ENCODE peak calls at places on chromosomes 11 and 22, in nine cellular contexts. P is GM23248, E is heart left ventricle, R is lower lobe of right lung, Y is psoas muscle, K is tibial nerve, J is hepatocyte, A is stomach, B is prostate gland. T is an unnamed sample. For H3K36me3, the result is how much of the 10 kb centered on the place peaks cover.

GRCh38 chr11:120004723-120005122 is 133.2 kb downstream of the TRIM29 start:
- DNase-seq in P (no peak), E (no peak), R (no peak), Y (no peak), K (no peak), J (no peak), A (no peak), B (no peak), T (no peak)

GRCh38 chr22:49019737-49020136 is 807.9 kb downstream of the BRD1 start:
- DNase-seq in P (no peak), E (peak), R (no peak), Y (no peak), K (peak), J (no peak), A (no peak), B (no peak), T (no peak)

GRCh38 chr22:40436460-40437431 is 66.4 kb downstream of the SGSM3 start:
- DNase-seq in P (peak), E (peak), R (no peak), Y (no peak), K (no peak), J (peak), A (no peak), B (no peak), T (peak)

GRCh38 chr22:25201557-25202273 is 2.1 kb downstream of the CRYBB3 start:
- DNase-seq in P (no peak), E (no peak), R (no peak), Y (no peak), K (no peak), J (no peak), A (no peak), B (no peak), T (no peak)

GRCh38 chr11:75858042-75858441 is 43.0 kb downstream of the UVRAG start:
- DNase-seq in P (peak), E (no peak), R (no peak), Y (no peak), K (no peak), J (no peak), A (no peak), B (no peak), T (no peak)

GRCh38 chr11:12201016-12201985 is 90.9 kb downstream of the MICAL2 start:
- DNase-seq in P (peak), E (peak), R (no peak), Y (no peak), K (no peak), J (peak), A (no peak), B (no peak), T (no peak)

GRCh38 chr11:57321388-57321995 is 3.3 kb downstream of the TNKS1BP1 start:
- DNase-seq in P (no peak), E (no peak), R (no peak), Y (no peak), K (no peak), J (peak), A (peak), B (peak), T (no peak)

GRCh38 chr11:11391796-11392195 is 38.7 kb upstream of the CSNK2A3 start:
- DNase-seq in P (peak), E (no peak), R (no peak), Y (peak), K (no peak), J (no peak), A (no peak), B (no peak), T (no peak)

GRCh38 chr11:68381716-68382115 is 69.3 kb downstream of the LRP5 start:
- DNase-seq in P (no peak), E (no peak), R (no peak), Y (no peak), K (no peak), J (no peak), A (peak), B (no peak), T (no peak)

GRCh38 chr22:22721681-22722309 is 77.4 kb downstream of the GGTLC2 start:
- DNase-seq in P (peak), E (no peak), R (peak), Y (no peak), K (no peak), J (peak), A (no peak), B (no peak), T (no peak)

GRCh38 chr11:71971676-71972075 is 27.0 kb upstream of the IL18BP start:
- DNase-seq in P (no peak), E (no peak), R (no peak), Y (no peak), K (no peak), J (no peak), A (no peak), B (no peak), T (no peak)

GRCh38 chr22:44131989-44132685 is 48.6 kb upstream of the PARVG start:
- DNase-seq in P (no peak), E (no peak), R (no peak), Y (no peak), K (no peak), J (no peak), A (no peak), B (no peak), T (no peak)

GRCh38 chr11:115161876-115162275 is 342.3 kb downstream of the CADM1 start:
- DNase-seq in P (no peak), E (no peak), R (no peak), Y (no peak), K (no peak), J (no peak), A (no peak), B (no peak), T (no peak)

GRCh38 chr22:43136255-43136654 is 6.9 kb downstream of the MCAT start:
- DNase-seq in P (peak), E (no peak), R (no peak), Y (no peak), K (no peak), J (peak), A (peak), B (no peak), T (peak)

GRCh38 chr11:112928136-112928535 is 33.1 kb upstream of the NCAM1 start:
- DNase-seq in P (no peak), E (no peak), R (no peak), Y (no peak), K (no peak), J (no peak), A (no peak), B (no peak), T (no peak)

GRCh38 chr22:44299124-44299523 is 13.6 kb downstream of the SHISAL1 start:
- DNase-seq in P (no peak), E (no peak), R (no peak), Y (no peak), K (no peak), J (no peak), A (no peak), B (no peak), T (no peak)

GRCh38 chr11:10272132-10272531 is 21.9 kb downstream of the SBF2 start:
- DNase-seq in P (peak), E (no peak), R (no peak), Y (no peak), K (no peak), J (no peak), A (no peak), B (no peak), T (no peak)

GRCh38 chr22:30273196-30273595 is 6.5 kb upstream of the OSM start:
- DNase-seq in P (no peak), E (no peak), R (no peak), Y (no peak), K (no peak), J (no peak), A (no peak), B (no peak), T (no peak)
- H3K27ac ChIP-seq in P (no peak), E (no peak), R (no peak), Y (no peak), K (no peak), J (no peak), A (no peak), B (no peak), T (no peak)

GRCh38 chr11:130427049-130427388 is 1.4 kb downstream of the ADAMTS8 start:
- DNase-seq in P (no peak), E (no peak), R (no peak), Y (no peak), K (no peak), J (no peak), A (no peak), B (no peak), T (no peak)

GRCh38 chr11:130424613-130425140 is 3.7 kb downstream of the ADAMTS8 start:
- DNase-seq in P (no peak), E (no peak), R (no peak), Y (no peak), K (no peak), J (no peak), A (no peak), B (no peak), T (no peak)

GRCh38 chr11:130425156-130425555 is 3.3 kb downstream of the ADAMTS8 start:
- DNase-seq in P (no peak), E (no peak), R (no peak), Y (no peak), K (no peak), J (no peak), A (no peak), B (no peak), T (no peak)

GRCh38 chr11:130427581-130428211 is 713 bp downstream of the ADAMTS8 start:
- DNase-seq in P (peak), E (peak), R (peak), Y (no peak), K (no peak), J (peak), A (no peak), B (no peak), T (no peak)

GRCh38 chr11:130426223-130427048 is 2.0 kb downstream of the ADAMTS8 start:
- DNase-seq in P (no peak), E (peak), R (no peak), Y (no peak), K (no peak), J (no peak), A (no peak), B (no peak), T (no peak)
- H3K36me3 ChIP-seq in P (under half), E (under half), R (under half), Y (under half), K (under half), J (under half), A (under half), B (under half), T (under half)

DNA sequence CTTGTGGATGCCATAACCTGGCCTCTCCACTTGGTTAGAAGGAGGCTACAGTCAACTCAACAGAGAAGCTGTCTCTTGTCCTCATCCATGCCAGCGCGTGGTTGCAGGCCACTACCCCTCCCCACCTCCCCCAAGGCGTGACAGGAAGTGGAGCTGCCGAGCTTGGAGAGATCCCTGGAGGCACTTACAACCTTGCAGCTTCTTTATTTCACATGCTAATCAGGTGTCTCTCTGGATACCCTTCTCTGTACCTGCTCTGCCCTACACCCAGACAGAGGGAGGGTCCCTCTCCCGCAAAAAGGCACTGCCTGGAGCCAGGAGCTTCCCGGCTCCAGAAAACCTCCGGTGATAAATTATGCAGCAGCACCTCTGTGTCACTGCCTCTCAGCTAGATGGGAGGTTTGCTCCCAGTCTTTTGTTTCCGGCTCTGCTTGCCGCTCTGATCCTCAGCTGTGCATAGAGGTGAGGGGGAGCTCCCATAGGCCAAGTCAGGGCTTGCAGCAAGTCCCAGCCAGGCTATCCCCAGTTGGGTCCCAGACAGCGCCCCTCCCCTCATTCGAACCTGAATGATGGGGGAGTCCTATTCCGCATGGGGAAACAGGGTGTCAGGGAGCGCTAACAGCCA is 5.7 kb downstream of the LRP4 start:
- DNase-seq in P (no peak), E (no peak), R (no peak), Y (no peak), K (no peak), J (peak), A (no peak), B (no peak), T (no peak)
- H3K4me3 ChIP-seq in P (no peak), E (no peak), R (no peak), Y (no peak), K (no peak), J (no peak), A (no peak), B (no peak), T (no peak)

DNA sequence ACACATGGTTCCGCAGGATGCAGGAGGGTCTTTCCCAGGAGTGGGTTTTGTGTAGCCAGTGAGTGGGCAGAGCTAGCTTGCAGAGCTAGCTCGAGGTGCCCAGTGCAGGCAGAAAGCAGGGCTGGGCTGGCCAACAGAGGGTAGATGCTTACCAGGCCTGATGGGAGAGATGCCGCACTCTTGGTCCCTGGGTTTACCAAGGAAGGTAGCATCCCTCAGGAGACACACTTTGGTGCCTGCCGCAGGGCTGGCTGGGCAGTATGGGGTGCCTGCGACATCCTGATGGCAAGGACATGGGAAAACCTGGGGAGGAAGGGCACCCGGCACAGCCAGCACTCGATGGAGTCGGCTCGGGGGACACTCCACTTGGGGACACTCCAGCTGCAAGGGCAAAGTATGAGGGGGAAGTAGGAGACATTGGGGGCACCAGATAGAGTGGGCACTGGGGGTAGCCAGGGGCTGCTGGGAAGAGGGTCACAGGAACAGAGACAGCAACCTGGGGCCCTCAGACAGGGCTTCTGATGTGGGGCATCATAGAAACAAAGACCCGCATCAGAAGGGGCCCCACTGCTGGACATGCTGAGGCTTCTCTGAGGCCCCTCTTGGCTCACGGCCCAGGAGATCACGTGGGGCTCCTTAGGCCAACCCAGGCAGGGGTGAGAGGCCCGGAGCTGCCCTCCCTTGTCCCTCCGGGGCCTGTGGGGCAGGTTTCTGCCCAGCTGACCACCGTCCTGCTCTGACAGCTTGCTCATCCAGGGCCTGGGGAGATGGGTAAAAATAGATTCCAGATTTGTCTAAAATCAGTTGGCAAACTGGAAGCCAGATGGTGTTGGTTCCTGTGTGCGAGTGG is 89.8 kb downstream of the MORC2 start:
- DNase-seq in P (no peak), E (no peak), R (peak), Y (no peak), K (no peak), J (peak), A (no peak), B (no peak), T (no peak)
- H3K27ac ChIP-seq in P (no peak), E (peak), R (no peak), Y (no peak), K (no peak), J (no peak), A (no peak), B (no peak), T (no peak)

T was measured in CD8-positive, alpha-beta memory T cell.